ENCODE peak calls at places on chromosomes 3 and 15, in seven cellular contexts. B is psoas muscle, M is omental fat pad, I is Peyer's patch, S is PC-9, C is progenitor cell of endocrine pancreas, N is HFF-Myc. U is an unnamed sample.

GRCh38 chr15:82530606-82531379 is 9.5 kb downstream of the RPS17 start:
- DNase-seq in B (peak), M (no peak), I (peak), S (peak), C (peak), N (no peak), U (peak)

GRCh38 chr15:83378921-83379561 is 68.1 kb upstream of the SH3GL3 start:
- DNase-seq in B (no peak), M (no peak), I (no peak), S (peak), C (no peak), N (no peak), U (no peak)

GRCh38 chr3:31232049-31233040 is 300.4 kb upstream of the STT3B start:
- DNase-seq in B (no peak), M (no peak), I (peak), S (no peak), C (no peak), N (no peak), U (no peak)

GRCh38 chr3:119323401-119324107 is 29.4 kb downstream of the ARHGAP31 start:
- DNase-seq in B (no peak), M (no peak), I (peak), S (no peak), C (no peak), N (no peak), U (peak)

GRCh38 chr15:62391565-62392262 is 226.6 kb upstream of the C2CD4B start:
- DNase-seq in B (peak), M (no peak), I (peak), S (no peak), C (peak), N (no peak), U (peak)

GRCh38 chr15:55824857-55825613 is 82.1 kb upstream of the PRTG start:
- DNase-seq in B (no peak), M (no peak), I (no peak), S (no peak), C (no peak), N (no peak), U (no peak)

GRCh38 chr3:32709346-32709745 is 24.4 kb downstream of the CNOT10 start:
- DNase-seq in B (no peak), M (no peak), I (no peak), S (no peak), C (no peak), N (no peak), U (no peak)

GRCh38 chr3:12143949-12144504 is 14.7 kb downstream of the TIMP4 start:
- DNase-seq in B (peak), M (no peak), I (peak), S (no peak), C (no peak), N (no peak), U (no peak)

GRCh38 chr15:76718863-76719262 is 186.3 kb downstream of the SCAPER start:
- DNase-seq in B (no peak), M (no peak), I (no peak), S (no peak), C (no peak), N (no peak), U (no peak)

GRCh38 chr3:185308126-185308754 is 54.4 kb upstream of the EHHADH start:
- DNase-seq in B (no peak), M (peak), I (peak), S (peak), C (peak), N (peak), U (peak)

GRCh38 chr3:9099711-9100110 is 136.4 kb upstream of the RAD18 start:
- DNase-seq in B (no peak), M (no peak), I (no peak), S (no peak), C (no peak), N (no peak), U (no peak)

GRCh38 chr3:188092648-188093047 is 61.3 kb upstream of the LPP start:
- DNase-seq in B (no peak), M (no peak), I (no peak), S (no peak), C (no peak), N (peak), U (no peak)

GRCh38 chr15:86690566-86690965 is 610.9 kb downstream of the AGBL1 start:
- DNase-seq in B (no peak), M (no peak), I (no peak), S (no peak), C (no peak), N (no peak), U (no peak)

GRCh38 chr15:70200003-70200410 is 102.3 kb upstream of the TLE3 start:
- DNase-seq in B (no peak), M (no peak), I (no peak), S (no peak), C (no peak), N (no peak), U (no peak)

GRCh38 chr15:63065262-63066234 is 23.0 kb downstream of the TPM1 start:
- DNase-seq in B (no peak), M (no peak), I (no peak), S (no peak), C (no peak), N (no peak), U (no peak)

GRCh38 chr3:119294402-119294888 is 262 bp downstream of the ARHGAP31 start:
- DNase-seq in B (peak), M (no peak), I (peak), S (peak), C (no peak), N (no peak), U (peak)

GRCh38 chr3:188299068-188299467 is 145.1 kb downstream of the LPP start:
- DNase-seq in B (no peak), M (no peak), I (no peak), S (no peak), C (no peak), N (no peak), U (no peak)

GRCh38 chr3:17811633-17812032 is 69.2 kb upstream of the TBC1D5 start:
- DNase-seq in B (no peak), M (no peak), I (no peak), S (no peak), C (no peak), N (no peak), U (no peak)

GRCh38 chr15:77104155-77104554 is 33.2 kb upstream of the TSPAN3 start:
- DNase-seq in B (peak), M (no peak), I (no peak), S (no peak), C (no peak), N (no peak), U (no peak)

GRCh38 chr15:53193149-53193548 is 403.0 kb upstream of the ONECUT1 start:
- DNase-seq in B (no peak), M (no peak), I (no peak), S (no peak), C (no peak), N (no peak), U (peak)

GRCh38 chr3:146469206-146470017 is at the start of gene PLSCR2:
- DNase-seq in B (peak), M (peak), I (peak), S (no peak), C (no peak), N (no peak), U (peak)

GRCh38 chr15:90561344-90562244 is 31.9 kb downstream of the CRTC3 start:
- DNase-seq in B (no peak), M (no peak), I (no peak), S (no peak), C (no peak), N (no peak), U (no peak)

GRCh38 chr15:101368086-101368780 is 73.2 kb upstream of the SNRPA1 start:
- DNase-seq in B (no peak), M (no peak), I (no peak), S (no peak), C (no peak), N (no peak), U (no peak)

GRCh38 chr3:97235179-97235578 is 420.8 kb downstream of the EPHA6 start:
- DNase-seq in B (no peak), M (no peak), I (no peak), S (no peak), C (no peak), N (no peak), U (no peak)

GRCh38 chr3:45507820-45508317 is 86.7 kb upstream of the LIMD1 start:
- DNase-seq in B (peak), M (no peak), I (no peak), S (no peak), C (no peak), N (peak), U (no peak)

GRCh38 chr3:100210777-100211145 is 50.0 kb upstream of the TBC1D23 start:
- DNase-seq in B (no peak), M (no peak), I (no peak), S (no peak), C (no peak), N (peak), U (peak)

GRCh38 chr15:59274126-59274970 is 67.7 kb downstream of the LDHAL6B start:
- DNase-seq in B (no peak), M (no peak), I (no peak), S (peak), C (no peak), N (no peak), U (no peak)

GRCh38 chr15:37133619-37134018 is 33.3 kb upstream of the MEIS2 start:
- DNase-seq in B (no peak), M (no peak), I (no peak), S (no peak), C (no peak), N (peak), U (no peak)

GRCh38 chr3:161649900-161650484 is 153.4 kb downstream of the OTOL1 start:
- DNase-seq in B (no peak), M (no peak), I (no peak), S (no peak), C (no peak), N (no peak), U (no peak)

GRCh38 chr3:139522421-139522820 is 17.1 kb downstream of the RBP1 start:
- DNase-seq in B (no peak), M (no peak), I (no peak), S (no peak), C (no peak), N (no peak), U (no peak)
- TF ChIP-seq CTCF in B (no peak), M (no peak), I (no peak), S (no peak), C (peak), N (no peak), U (no peak)

GRCh38 chr3:172302176-172302575 is 146.1 kb downstream of the GHSR start:
- DNase-seq in B (no peak), M (no peak), I (no peak), S (no peak), C (no peak), N (no peak), U (no peak)

GRCh38 chr3:172303181-172303580 is 145.1 kb downstream of the GHSR start:
- DNase-seq in B (no peak), M (no peak), I (no peak), S (no peak), C (no peak), N (no peak), U (no peak)

GRCh38 chr3:172305552-172305951 is 142.7 kb downstream of the GHSR start:
- DNase-seq in B (no peak), M (no peak), I (peak), S (peak), C (no peak), N (peak), U (no peak)

GRCh38 chr3:172305974-172306373 is 142.3 kb downstream of the GHSR start:
- DNase-seq in B (no peak), M (no peak), I (no peak), S (no peak), C (no peak), N (no peak), U (no peak)

DNA sequence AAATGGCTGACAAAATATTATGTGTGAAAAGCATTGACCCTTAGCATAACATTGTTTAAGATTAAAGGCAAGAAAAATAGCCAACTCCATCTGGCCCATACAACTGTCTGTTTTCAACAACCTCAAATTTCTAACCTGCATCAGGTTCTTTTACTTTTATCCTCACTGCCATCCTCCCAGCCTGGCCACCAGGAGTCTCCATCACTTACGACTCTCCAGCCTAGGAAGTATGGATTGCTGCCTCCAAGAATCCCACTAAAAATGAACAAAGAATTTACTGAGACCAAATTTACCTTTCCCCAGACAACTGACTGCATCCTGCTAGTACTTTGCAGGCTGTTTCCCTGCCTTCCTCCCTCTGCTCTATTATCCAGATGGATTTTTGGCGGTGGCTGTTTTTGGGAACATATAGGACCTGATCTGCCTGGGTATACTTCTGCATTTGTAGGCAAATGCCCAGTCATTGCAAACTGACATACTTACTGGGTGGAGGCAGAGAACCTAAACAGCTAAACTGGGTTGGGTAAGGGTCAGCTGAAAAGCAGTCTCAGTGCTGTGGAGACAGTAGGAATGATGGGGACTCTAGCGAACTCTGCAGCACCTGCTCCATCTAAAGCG is 144.2 kb downstream of the GHSR start:
- DNase-seq in B (no peak), M (no peak), I (no peak), S (no peak), C (no peak), N (no peak), U (no peak)
- TF ChIP-seq CTCF in B (peak), M (no peak), I (no peak), S (no peak), C (peak), N (peak), U (no peak)

GRCh38 chr3:170189396-170190256 is 8.1 kb upstream of the PHC3 start:
- DNase-seq in B (no peak), M (no peak), I (no peak), S (no peak), C (no peak), N (no peak), U (no peak)
- TF ChIP-seq CTCF in B (no peak), M (no peak), I (no peak), S (peak), C (no peak), N (no peak), U (no peak)

DNA sequence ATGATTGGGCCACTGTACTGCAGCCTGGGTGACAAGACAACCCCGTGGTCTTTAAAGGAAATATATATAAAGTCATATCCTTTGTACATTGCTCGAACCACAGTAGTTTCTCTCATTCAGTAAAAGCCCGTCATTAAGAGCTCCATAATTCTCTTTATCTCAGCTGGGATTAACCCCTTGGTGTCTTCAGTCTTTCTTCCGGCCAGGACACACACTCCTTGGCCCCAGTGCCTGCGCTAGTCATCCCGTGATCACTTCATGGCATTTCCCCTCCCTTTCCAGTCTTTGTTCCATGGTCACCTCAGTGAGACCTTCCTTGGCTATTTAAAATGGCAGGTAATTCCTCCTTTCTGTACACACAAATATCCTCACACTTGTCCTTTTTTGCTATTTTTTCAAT is 3.3 kb downstream of the RPL35A start:
- DNase-seq in B (no peak), M (no peak), I (no peak), S (no peak), C (no peak), N (no peak), U (no peak)
- TF ChIP-seq CTCF in B (no peak), M (no peak), I (no peak), S (no peak), C (no peak), N (no peak), U (no peak)

DNA sequence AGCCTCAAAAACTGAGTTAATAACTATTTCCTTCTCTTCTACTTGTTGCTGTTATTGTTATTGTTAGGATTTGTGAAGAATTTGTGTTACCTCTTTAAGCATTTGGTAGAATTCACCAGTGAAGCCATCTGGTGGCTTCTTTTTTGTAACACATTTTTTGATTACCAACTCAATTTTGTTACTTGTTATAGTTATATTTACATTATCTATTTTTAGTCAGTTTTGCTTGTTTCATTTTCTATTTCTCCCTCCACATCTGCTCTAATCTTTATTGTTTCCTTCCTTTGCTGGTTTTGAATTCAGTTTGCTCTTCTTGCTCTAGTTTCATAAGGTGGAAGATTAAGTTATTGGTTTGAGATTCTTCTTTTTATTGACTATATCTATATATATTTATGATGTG is 3.7 kb upstream of the SLC9C1 start:
- DNase-seq in B (no peak), M (no peak), I (no peak), S (no peak), C (no peak), N (no peak), U (no peak)
- TF ChIP-seq CTCF in B (no peak), M (no peak), I (no peak), S (no peak), C (no peak), N (no peak), U (no peak)

GRCh38 chr3:25472747-25473146 is 44.7 kb downstream of the RARB start:
- DNase-seq in B (no peak), M (no peak), I (no peak), S (no peak), C (no peak), N (no peak), U (no peak)

GRCh38 chr3:25474000-25474399 is 45.9 kb downstream of the RARB start:
- DNase-seq in B (no peak), M (no peak), I (no peak), S (no peak), C (no peak), N (no peak), U (no peak)

GRCh38 chr3:25473246-25473645 is 45.2 kb downstream of the RARB start:
- DNase-seq in B (no peak), M (no peak), I (no peak), S (no peak), C (no peak), N (no peak), U (no peak)

GRCh38 chr3:25471081-25471768 is 43.2 kb downstream of the RARB start:
- DNase-seq in B (no peak), M (no peak), I (no peak), S (no peak), C (no peak), N (no peak), U (no peak)

DNA sequence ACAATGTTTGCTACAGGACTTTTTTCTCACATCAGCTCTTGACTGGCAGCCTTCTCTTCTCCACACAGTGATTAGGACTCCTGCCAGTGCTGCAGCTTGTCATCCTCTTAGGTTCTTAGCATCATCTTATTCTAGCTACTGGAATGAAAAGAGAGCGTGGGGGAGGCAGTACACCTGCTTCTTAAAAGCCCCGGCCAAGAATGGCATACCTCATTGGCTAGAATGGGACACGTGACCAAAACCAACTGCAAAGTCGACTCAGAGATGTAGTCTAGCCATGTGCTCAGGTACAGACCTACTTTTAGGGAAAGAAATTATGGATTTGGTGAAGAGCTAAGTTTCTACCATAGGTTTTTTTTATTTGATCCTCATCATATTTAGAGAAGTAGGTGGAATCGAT is 44.1 kb downstream of the RARB start:
- DNase-seq in B (no peak), M (no peak), I (no peak), S (no peak), C (no peak), N (no peak), U (no peak)
- TF ChIP-seq CTCF in B (no peak), M (no peak), I (no peak), S (no peak), C (no peak), N (no peak), U (no peak)

GRCh38 chr15:89090791-89091666 is 2.8 kb downstream of the ABHD2 start:
- DNase-seq in B (peak), M (no peak), I (peak), S (peak), C (no peak), N (peak), U (peak)
- TF ChIP-seq CTCF in B (no peak), M (no peak), I (no peak), S (no peak), C (no peak), N (no peak), U (no peak)